ENCODE peak calls at places on chromosomes 16 and 17, in four cellular contexts. One of them, this sample, is unnamed.

GRCh38 chr17:75010683-75011406 is 1.6 kb upstream of the MRPL58 start:
- DNase-seq in AG04450: no peak
- DNase-seq in OCI-LY7: no peak
- DNase-seq in SJSA1: no peak
- DNase-seq in this sample: no peak

GRCh38 chr16:58501242-58502131 is 1.5 kb downstream of the NDRG4 start:
- DNase-seq in AG04450: no peak
- DNase-seq in OCI-LY7: peak; percentile 62
- DNase-seq in SJSA1: no peak
- DNase-seq in this sample: no peak

GRCh38 chr17:14321476-14321949 is 20.6 kb downstream of the HS3ST3B1 start:
- DNase-seq in AG04450: no peak
- DNase-seq in OCI-LY7: no peak
- DNase-seq in SJSA1: no peak
- DNase-seq in this sample: no peak

GRCh38 chr16:70653406-70653805 is 7.0 kb downstream of the IL34 start:
- DNase-seq in AG04450: no peak
- DNase-seq in OCI-LY7: no peak
- DNase-seq in SJSA1: no peak
- DNase-seq in this sample: no peak

GRCh38 chr17:73430848-73431247 is 119.0 kb upstream of the CDC42EP4 start:
- DNase-seq in AG04450: no peak
- DNase-seq in OCI-LY7: peak; percentile 58
- DNase-seq in SJSA1: no peak
- DNase-seq in this sample: no peak

GRCh38 chr16:1125471-1125870 is 27.4 kb upstream of the CACNA1H start:
- DNase-seq in AG04450: peak; percentile 20
- DNase-seq in OCI-LY7: no peak
- DNase-seq in SJSA1: no peak
- DNase-seq in this sample: no peak

GRCh38 chr17:40560592-40561293 is 4.5 kb downstream of the CCR7 start:
- DNase-seq in AG04450: no peak
- DNase-seq in OCI-LY7: peak; percentile 66
- DNase-seq in SJSA1: no peak
- DNase-seq in this sample: no peak

GRCh38 chr16:23950898-23951297 is 115.1 kb downstream of the PRKCB start:
- DNase-seq in AG04450: no peak
- DNase-seq in OCI-LY7: no peak
- DNase-seq in SJSA1: no peak
- DNase-seq in this sample: no peak

GRCh38 chr17:77451271-77451893 is 310.6 kb downstream of the SEC14L1 start:
- DNase-seq in AG04450: no peak
- DNase-seq in OCI-LY7: peak; percentile 84
- DNase-seq in SJSA1: peak; percentile 89
- DNase-seq in this sample: no peak

GRCh38 chr17:46108550-46109110 is 84.6 kb downstream of the KANSL1 start:
- DNase-seq in AG04450: no peak
- DNase-seq in OCI-LY7: no peak
- DNase-seq in SJSA1: no peak
- DNase-seq in this sample: no peak

GRCh38 chr17:60103957-60104356 is 25.2 kb upstream of the HEATR6 start:
- DNase-seq in AG04450: no peak
- DNase-seq in OCI-LY7: no peak
- DNase-seq in SJSA1: no peak
- DNase-seq in this sample: no peak

GRCh38 chr17:75765981-75766380 is 989 bp upstream of the GALK1 start:
- DNase-seq in AG04450: no peak
- DNase-seq in OCI-LY7: no peak
- DNase-seq in SJSA1: no peak
- DNase-seq in this sample: no peak

GRCh38 chr16:23642246-23642774 is 1.0 kb downstream of the DCTN5 start:
- DNase-seq in AG04450: no peak
- DNase-seq in OCI-LY7: no peak
- DNase-seq in SJSA1: no peak
- DNase-seq in this sample: no peak

GRCh38 chr16:69057400-69058378 is 47.8 kb upstream of the HAS3 start:
- DNase-seq in AG04450: no peak
- DNase-seq in OCI-LY7: no peak
- DNase-seq in SJSA1: no peak
- DNase-seq in this sample: peak; percentile 73

GRCh38 chr16:21239646-21240045 is 6.1 kb downstream of the ANKS4B start:
- DNase-seq in AG04450: no peak
- DNase-seq in OCI-LY7: no peak
- DNase-seq in SJSA1: no peak
- DNase-seq in this sample: no peak

GRCh38 chr17:1231456-1231855 is 38.8 kb upstream of the BHLHA9 start:
- DNase-seq in AG04450: no peak
- DNase-seq in OCI-LY7: no peak
- DNase-seq in SJSA1: no peak
- DNase-seq in this sample: no peak

GRCh38 chr17:76262732-76263344 is 2.3 kb upstream of the UBALD2 start:
- DNase-seq in AG04450: no peak
- DNase-seq in OCI-LY7: peak; percentile 85
- DNase-seq in SJSA1: no peak
- DNase-seq in this sample: no peak

GRCh38 chr17:66432996-66433556 is 130.7 kb downstream of the PRKCA start:
- DNase-seq in AG04450: no peak
- DNase-seq in OCI-LY7: no peak
- DNase-seq in SJSA1: peak; percentile 58
- DNase-seq in this sample: no peak

GRCh38 chr16:17347624-17348023 is 123.1 kb downstream of the XYLT1 start:
- DNase-seq in AG04450: no peak
- DNase-seq in OCI-LY7: no peak
- DNase-seq in SJSA1: no peak
- DNase-seq in this sample: no peak

GRCh38 chr16:1687427-1688316 is 9.6 kb downstream of the JPT2 start:
- DNase-seq in AG04450: no peak
- DNase-seq in OCI-LY7: no peak
- DNase-seq in SJSA1: peak; percentile 58
- DNase-seq in this sample: no peak

GRCh38 chr16:79334127-79334526 is 266.4 kb downstream of the MAF start:
- DNase-seq in AG04450: no peak
- DNase-seq in OCI-LY7: peak; percentile 19
- DNase-seq in SJSA1: no peak
- DNase-seq in this sample: no peak

GRCh38 chr16:75471723-75472634 is 7.5 kb upstream of the TMEM170A start:
- DNase-seq in AG04450: peak; percentile 24
- DNase-seq in OCI-LY7: peak; percentile 58
- DNase-seq in SJSA1: peak; percentile 27
- DNase-seq in this sample: peak; percentile 43

GRCh38 chr17:45646288-45646988 is 137.7 kb upstream of the CRHR1 start:
- DNase-seq in AG04450: no peak
- DNase-seq in OCI-LY7: no peak
- DNase-seq in SJSA1: no peak
- DNase-seq in this sample: no peak

GRCh38 chr16:30724641-30725464 is 23.4 kb upstream of the PHKG2 start:
- DNase-seq in AG04450: no peak
- DNase-seq in OCI-LY7: no peak
- DNase-seq in SJSA1: no peak
- DNase-seq in this sample: no peak
- H3K27ac ChIP-seq in AG04450: no peak overlapping the region
- H3K27ac ChIP-seq in OCI-LY7: no peak overlapping the region
- H3K27ac ChIP-seq in SJSA1: no peak overlapping the region
- H3K27ac ChIP-seq in this sample: no peak overlapping the region

DNA sequence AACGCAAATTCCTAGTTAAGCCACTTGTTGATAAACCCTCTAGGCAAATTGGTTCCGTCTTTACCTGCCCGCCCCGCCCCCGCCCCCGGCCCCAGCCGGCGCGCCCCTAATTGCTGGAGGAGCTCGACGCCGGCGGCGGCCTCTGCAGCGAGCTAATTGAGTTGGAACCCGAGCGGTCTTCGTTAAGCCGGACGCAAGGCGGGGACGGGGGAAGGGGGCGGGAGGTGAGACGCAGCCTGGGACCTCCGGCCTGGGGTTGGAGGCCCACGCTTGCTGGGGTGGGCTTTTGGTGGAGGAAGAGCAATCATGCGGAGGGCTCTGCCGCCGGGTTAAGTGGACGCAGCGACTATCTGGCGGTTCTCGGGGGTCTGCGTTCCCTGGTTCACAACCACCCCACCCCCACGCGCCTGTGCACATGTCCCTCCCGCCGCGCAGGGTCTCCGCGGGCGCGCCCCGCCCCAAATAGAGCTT is 12.7 kb upstream of the FOXF1 start:
- DNase-seq in AG04450: no peak
- DNase-seq in OCI-LY7: no peak
- DNase-seq in SJSA1: no peak
- DNase-seq in this sample: no peak
- H3K27ac ChIP-seq in AG04450: no peak overlapping the region
- H3K27ac ChIP-seq in OCI-LY7: no peak overlapping the region
- H3K27ac ChIP-seq in SJSA1: peak overlapping the region; percentile 54
- H3K27ac ChIP-seq in this sample: no peak overlapping the region

GRCh38 chr17:38905375-38905774 is 20.0 kb upstream of the LASP1NB start:
- DNase-seq in AG04450: no peak
- DNase-seq in OCI-LY7: no peak
- DNase-seq in SJSA1: no peak
- DNase-seq in this sample: no peak

GRCh38 chr17:38898812-38899348 is 26.5 kb upstream of the LASP1NB start:
- DNase-seq in AG04450: no peak
- DNase-seq in OCI-LY7: peak; percentile 88
- DNase-seq in SJSA1: no peak
- DNase-seq in this sample: no peak

GRCh38 chr17:38904892-38905291 is 20.5 kb upstream of the LASP1NB start:
- DNase-seq in AG04450: no peak
- DNase-seq in OCI-LY7: no peak
- DNase-seq in SJSA1: no peak
- DNase-seq in this sample: no peak

GRCh38 chr17:38906429-38907172 is 18.8 kb upstream of the LASP1NB start:
- DNase-seq in AG04450: no peak
- DNase-seq in OCI-LY7: no peak
- DNase-seq in SJSA1: no peak
- DNase-seq in this sample: no peak

DNA sequence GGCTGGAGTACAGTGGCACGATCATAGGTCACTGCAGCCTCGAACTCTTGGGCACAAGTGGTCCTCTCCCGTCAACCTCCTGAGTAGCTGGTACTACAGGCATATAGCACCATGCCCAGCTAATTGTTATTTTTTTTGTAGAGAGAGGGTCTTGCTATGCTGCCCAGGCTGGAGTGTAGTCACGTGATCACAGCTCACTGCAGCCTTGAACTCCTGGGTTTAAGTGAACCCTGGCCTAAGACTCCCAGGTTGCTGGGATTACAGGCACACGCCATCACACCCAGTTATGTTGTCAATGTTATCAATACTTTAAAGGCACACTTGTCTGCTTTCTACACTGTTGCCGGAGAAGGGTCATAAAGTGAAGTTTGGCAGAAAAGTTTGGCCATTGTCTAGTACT is 22.0 kb upstream of the LASP1NB start:
- DNase-seq in AG04450: no peak
- DNase-seq in OCI-LY7: no peak
- DNase-seq in SJSA1: no peak
- DNase-seq in this sample: no peak
- H3K27ac ChIP-seq in AG04450: no peak overlapping the region
- H3K27ac ChIP-seq in OCI-LY7: no peak overlapping the region
- H3K27ac ChIP-seq in SJSA1: no peak overlapping the region
- H3K27ac ChIP-seq in this sample: no peak overlapping the region

DNA sequence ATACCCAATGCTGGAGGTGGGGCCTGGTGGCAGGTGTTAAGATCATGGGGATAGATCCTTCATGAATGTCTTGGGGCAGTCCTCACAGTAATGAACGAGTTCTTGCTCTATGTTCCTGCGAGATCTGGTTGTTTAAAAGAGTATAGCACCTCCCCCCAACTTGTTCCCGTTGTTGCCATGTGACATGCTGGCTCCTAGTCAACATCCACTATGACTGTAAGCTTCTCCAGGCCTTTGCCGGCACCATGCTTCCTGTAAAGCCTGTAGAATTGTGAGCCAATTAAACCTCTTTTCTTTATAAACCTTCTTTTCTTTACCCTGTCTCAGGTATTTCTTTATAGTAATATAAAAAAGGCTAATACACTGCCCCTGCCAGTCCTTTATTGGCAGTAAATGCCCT is 33.3 kb downstream of the RANBP10 start:
- DNase-seq in AG04450: no peak
- DNase-seq in OCI-LY7: no peak
- DNase-seq in SJSA1: no peak
- DNase-seq in this sample: no peak
- H3K27ac ChIP-seq in AG04450: no peak overlapping the region
- H3K27ac ChIP-seq in OCI-LY7: no peak overlapping the region
- H3K27ac ChIP-seq in SJSA1: no peak overlapping the region
- H3K27ac ChIP-seq in this sample: no peak overlapping the region

DNA sequence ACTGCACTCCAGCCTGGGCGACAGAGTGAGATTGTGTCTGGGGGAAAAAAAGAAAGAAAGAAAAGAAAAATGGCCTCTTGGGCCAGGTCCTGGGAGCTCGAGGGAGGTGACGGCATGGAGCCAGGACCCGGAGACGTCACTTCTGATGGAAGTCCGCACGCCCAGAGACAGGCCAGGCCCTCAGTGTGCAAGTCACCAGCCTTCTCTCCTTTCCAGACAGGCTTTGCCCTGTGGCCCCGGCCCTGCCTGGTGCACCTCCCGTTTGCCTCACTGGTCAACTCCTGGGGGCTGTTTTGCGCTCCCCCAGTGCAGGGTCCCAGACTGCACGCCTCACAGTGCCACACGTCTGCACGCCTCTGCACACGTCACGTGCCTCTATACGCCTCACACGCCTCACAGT is 44.1 kb downstream of the CBFA2T3 start:
- DNase-seq in AG04450: no peak
- DNase-seq in OCI-LY7: no peak
- DNase-seq in SJSA1: no peak
- DNase-seq in this sample: no peak
- H3K27ac ChIP-seq in AG04450: no peak overlapping the region
- H3K27ac ChIP-seq in OCI-LY7: no peak overlapping the region
- H3K27ac ChIP-seq in SJSA1: no peak overlapping the region
- H3K27ac ChIP-seq in this sample: no peak overlapping the region

GRCh38 chr16:14015948-14016347 is 55.2 kb upstream of the MRTFB start:
- DNase-seq in AG04450: peak; percentile 80
- DNase-seq in OCI-LY7: no peak
- DNase-seq in SJSA1: peak; percentile 63
- DNase-seq in this sample: peak; percentile 67
- H3K27ac ChIP-seq in AG04450: peak overlapping the region; percentile 47
- H3K27ac ChIP-seq in OCI-LY7: no peak overlapping the region
- H3K27ac ChIP-seq in SJSA1: no peak overlapping the region
- H3K27ac ChIP-seq in this sample: peak overlapping the region; percentile 62

GRCh38 chr16:87954361-87954760 is 3.1 kb downstream of the BANP start:
- DNase-seq in AG04450: no peak
- DNase-seq in OCI-LY7: no peak
- DNase-seq in SJSA1: no peak
- DNase-seq in this sample: no peak
- H3K27ac ChIP-seq in AG04450: no peak overlapping the region
- H3K27ac ChIP-seq in OCI-LY7: no peak overlapping the region
- H3K27ac ChIP-seq in SJSA1: no peak overlapping the region
- H3K27ac ChIP-seq in this sample: no peak overlapping the region

GRCh38 chr17:56262854-56263253 is 109.6 kb downstream of the ANKFN1 start:
- DNase-seq in AG04450: no peak
- DNase-seq in OCI-LY7: no peak
- DNase-seq in SJSA1: no peak
- DNase-seq in this sample: no peak
- H3K27ac ChIP-seq in AG04450: no peak overlapping the region
- H3K27ac ChIP-seq in OCI-LY7: no peak overlapping the region
- H3K27ac ChIP-seq in SJSA1: no peak overlapping the region
- H3K27ac ChIP-seq in this sample: no peak overlapping the region

GRCh38 chr17:3921853-3922319 is 5.6 kb upstream of the P2RX1 start:
- DNase-seq in AG04450: no peak
- DNase-seq in OCI-LY7: no peak
- DNase-seq in SJSA1: no peak
- DNase-seq in this sample: no peak
- H3K27ac ChIP-seq in AG04450: no peak overlapping the region
- H3K27ac ChIP-seq in OCI-LY7: no peak overlapping the region
- H3K27ac ChIP-seq in SJSA1: no peak overlapping the region
- H3K27ac ChIP-seq in this sample: no peak overlapping the region